ENCODE peak calls at places on chromosomes 7 and 10, in seven cellular contexts. V is HepG2, P is HCT116, O is K562, C is H1, Q is SK-N-SH, Z is GM12878. B is an unnamed sample.

GRCh38 chr10:115936926-115937755 is 335.9 kb downstream of the GFRA1 start:
- DNase-seq in V (no peak), P (no peak), O (no peak), C (no peak), Q (no peak), Z (no peak), B (no peak)

GRCh38 chr7:99782012-99782953 is 1.7 kb downstream of the CYP3A4 start:
- DNase-seq in V (peak), P (no peak), O (peak), C (no peak), Q (no peak), Z (no peak), B (no peak)

GRCh38 chr10:73529089-73529832 is 33.4 kb upstream of the PPP3CB start:
- DNase-seq in V (peak), P (peak), O (peak), C (peak), Q (peak), Z (peak), B (peak)

GRCh38 chr7:149714081-149714909 is 59.1 kb downstream of the ZNF467 start:
- DNase-seq in V (peak), P (no peak), O (peak), C (peak), Q (peak), Z (peak), B (peak)

GRCh38 chr7:149027560-149028345 is 552 bp downstream of the PDIA4 start:
- DNase-seq in V (no peak), P (no peak), O (peak), C (no peak), Q (peak), Z (no peak), B (no peak)

GRCh38 chr7:47088329-47089067 is 493.4 kb downstream of the TNS3 start:
- DNase-seq in V (peak), P (peak), O (peak), C (peak), Q (peak), Z (no peak), B (peak)

GRCh38 chr10:124552877-124553276 is 91.3 kb downstream of the LHPP start:
- DNase-seq in V (no peak), P (no peak), O (no peak), C (no peak), Q (no peak), Z (no peak), B (no peak)

GRCh38 chr10:30697806-30698205 is 68.3 kb upstream of the LYZL2 start:
- DNase-seq in V (no peak), P (no peak), O (no peak), C (no peak), Q (no peak), Z (no peak), B (no peak)

GRCh38 chr7:35492451-35493175 is 202.3 kb downstream of the HERPUD2 start:
- DNase-seq in V (no peak), P (no peak), O (no peak), C (no peak), Q (no peak), Z (no peak), B (no peak)

GRCh38 chr10:112926906-112927688 is 22.9 kb upstream of the TCF7L2 start:
- DNase-seq in V (no peak), P (no peak), O (no peak), C (no peak), Q (no peak), Z (no peak), B (no peak)

GRCh38 chr10:110212119-110213006 is 5.0 kb downstream of the MXI1 start:
- DNase-seq in V (no peak), P (no peak), O (peak), C (no peak), Q (no peak), Z (no peak), B (no peak)

GRCh38 chr7:136857573-136857972 is 10.9 kb upstream of the CHRM2 start:
- DNase-seq in V (no peak), P (no peak), O (no peak), C (no peak), Q (no peak), Z (no peak), B (peak)

GRCh38 chr10:59808896-59809643 is 55.8 kb upstream of the MRLN start:
- DNase-seq in V (peak), P (peak), O (peak), C (peak), Q (peak), Z (peak), B (peak)

GRCh38 chr7:81685263-81685868 is 84.5 kb downstream of the HGF start:
- DNase-seq in V (no peak), P (no peak), O (no peak), C (no peak), Q (no peak), Z (no peak), B (no peak)

GRCh38 chr10:1190791-1191490 is 134.8 kb downstream of the WDR37 start:
- DNase-seq in V (no peak), P (no peak), O (no peak), C (no peak), Q (no peak), Z (no peak), B (no peak)

DNA sequence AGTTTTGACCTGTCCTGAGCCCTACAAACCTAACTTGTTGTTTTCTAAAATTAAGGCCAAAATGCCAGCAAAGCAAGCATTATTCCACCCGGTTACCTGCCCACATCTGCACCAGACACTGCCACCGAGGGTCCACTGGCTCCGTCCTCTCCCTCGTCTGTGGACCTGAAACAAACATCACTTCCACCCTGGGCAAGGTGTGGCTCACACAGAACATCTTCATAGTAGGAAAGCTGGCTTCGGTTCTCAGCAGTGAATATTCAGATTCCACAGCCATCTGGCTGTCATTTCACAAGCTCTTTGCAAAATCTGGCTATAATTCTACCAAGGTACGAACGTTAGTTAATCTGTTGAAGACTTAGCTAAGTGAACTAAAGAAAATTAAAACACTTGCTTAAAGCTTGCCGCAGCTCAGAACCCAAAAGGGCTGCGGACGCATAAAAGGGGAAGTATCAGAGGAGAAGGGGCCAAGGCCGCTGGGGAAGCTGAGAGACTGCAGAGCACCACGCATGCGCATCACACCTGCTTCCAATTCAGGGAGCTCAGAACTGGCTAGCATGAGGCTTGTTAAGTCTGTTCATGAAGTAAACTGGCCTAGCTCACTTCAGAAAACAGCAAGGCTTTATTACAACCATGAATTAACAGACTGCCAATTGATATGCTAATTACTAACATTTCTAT is 46.2 kb downstream of the PTPRN2 start:
- DNase-seq in V (no peak), P (no peak), O (peak), C (no peak), Q (no peak), Z (no peak), B (no peak)
- TF ChIP-seq JUND in V (no peak), P (no peak), O (no peak), C (no peak), Q (no peak), Z (no peak), B (no peak)

DNA sequence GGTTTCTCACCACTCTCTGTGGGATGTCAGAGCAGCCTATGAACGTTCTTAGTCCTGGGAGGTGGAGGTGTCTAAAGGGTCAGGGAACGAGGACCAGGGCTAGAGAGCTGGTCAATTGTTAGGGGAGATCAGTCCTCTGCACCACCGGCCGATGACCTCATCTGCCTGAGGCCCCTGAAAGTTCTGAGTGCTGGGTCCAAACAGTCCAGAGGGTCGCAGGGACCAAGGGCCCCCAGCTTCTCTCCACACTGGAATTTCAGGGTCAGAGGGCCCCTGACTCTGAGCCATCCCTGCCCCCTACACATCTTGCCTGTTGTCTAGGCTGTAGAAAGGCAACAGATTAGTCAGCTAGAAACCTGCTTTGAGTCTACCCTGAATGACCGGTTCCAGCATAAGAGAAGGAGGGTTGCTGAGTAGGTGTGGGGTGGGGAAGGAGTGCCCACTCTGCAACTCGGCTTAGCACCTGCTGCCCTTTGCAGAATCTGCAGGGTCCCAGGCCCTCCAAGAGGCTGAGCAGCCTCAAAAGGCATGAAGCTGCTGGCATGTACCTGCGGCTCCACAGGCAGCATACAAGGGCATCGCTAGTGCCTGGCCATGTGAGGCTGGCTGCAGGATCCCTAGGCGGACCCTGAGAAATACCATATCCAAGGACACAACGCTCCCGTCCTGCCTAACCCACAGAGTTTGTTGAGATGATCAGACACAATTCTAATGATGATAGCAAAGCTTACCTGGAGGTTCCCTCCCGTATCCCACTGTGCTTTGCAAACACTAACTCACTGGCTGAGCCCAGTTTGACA is 17.6 kb downstream of the CLRN3 start:
- DNase-seq in V (no peak), P (no peak), O (no peak), C (no peak), Q (no peak), Z (no peak), B (no peak)
- TF ChIP-seq JUND in V (no peak), P (no peak), O (no peak), C (no peak), Q (no peak), Z (no peak), B (no peak)

DNA sequence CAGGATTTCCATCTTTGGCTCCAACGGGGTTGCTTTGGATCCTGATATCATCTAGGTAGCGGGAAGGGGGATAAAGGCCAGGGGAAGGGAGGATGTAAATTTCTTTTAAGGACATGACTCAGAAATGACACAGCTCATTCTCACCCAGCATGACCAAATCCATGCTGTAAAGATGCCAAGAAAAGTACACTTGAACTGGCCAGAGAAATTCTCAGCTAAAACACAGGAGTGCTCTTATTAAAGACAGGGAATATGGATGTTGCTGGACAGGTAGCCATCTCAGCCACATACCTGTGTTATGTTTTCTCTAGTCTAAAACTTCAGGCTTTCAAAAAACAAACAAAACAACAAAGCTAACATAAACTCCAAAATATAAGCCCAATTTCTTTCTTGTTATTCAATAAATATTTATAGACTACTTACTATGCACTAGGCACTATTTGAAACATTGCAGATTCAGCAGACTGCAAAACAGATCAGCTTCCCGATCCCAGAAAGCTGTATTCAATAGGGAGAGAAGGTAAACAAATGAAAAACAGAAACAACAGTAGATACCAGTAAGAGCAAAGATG is 68.2 kb downstream of the NAMPT start:
- DNase-seq in V (no peak), P (peak), O (peak), C (no peak), Q (no peak), Z (no peak), B (peak)
- TF ChIP-seq JUND in V (no peak), P (peak), O (peak), C (no peak), Q (peak), Z (no peak), B (no peak)

GRCh38 chr7:1209097-1209496 is 23.6 kb upstream of the UNCX start:
- DNase-seq in V (no peak), P (no peak), O (no peak), C (no peak), Q (no peak), Z (no peak), B (no peak)

GRCh38 chr7:1211611-1212010 is 21.1 kb upstream of the UNCX start:
- DNase-seq in V (no peak), P (no peak), O (no peak), C (no peak), Q (peak), Z (no peak), B (no peak)

GRCh38 chr7:1214516-1214915 is 18.2 kb upstream of the UNCX start:
- DNase-seq in V (no peak), P (no peak), O (no peak), C (no peak), Q (peak), Z (no peak), B (no peak)

GRCh38 chr7:1210321-1210978 is 22.2 kb upstream of the UNCX start:
- DNase-seq in V (no peak), P (no peak), O (no peak), C (no peak), Q (peak), Z (no peak), B (no peak)

DNA sequence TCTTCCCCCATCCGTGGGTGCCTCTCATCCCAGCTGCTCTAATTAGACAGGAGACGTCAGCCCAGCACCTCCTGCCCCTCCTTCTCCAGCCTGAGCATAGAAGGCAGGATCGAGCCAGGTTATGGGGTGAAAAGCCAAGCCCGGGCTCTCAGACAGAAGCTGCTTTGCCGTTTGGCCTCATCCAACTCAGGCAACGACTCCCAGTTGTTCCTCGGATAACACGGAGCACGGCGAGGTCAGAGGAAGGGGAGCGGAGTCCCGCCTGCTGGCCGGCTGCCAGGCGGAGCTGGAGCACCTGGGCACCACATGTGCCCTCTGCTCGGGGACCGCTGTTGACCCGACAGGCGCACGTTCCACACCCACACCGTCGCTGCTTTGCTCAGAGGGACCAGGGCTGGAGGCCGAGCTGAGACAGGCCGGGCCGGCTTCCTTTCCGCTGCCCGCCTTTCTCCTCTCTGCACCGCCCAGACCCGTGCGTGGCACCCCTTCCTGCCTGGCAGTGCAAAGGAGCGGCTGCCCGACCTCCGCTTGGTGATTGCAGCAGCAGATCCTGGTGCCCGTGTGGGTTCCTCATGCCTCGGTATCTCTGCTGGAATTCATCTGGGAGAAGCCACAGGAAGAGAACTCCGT is 21.6 kb upstream of the UNCX start:
- DNase-seq in V (no peak), P (no peak), O (no peak), C (no peak), Q (peak), Z (no peak), B (no peak)
- TF ChIP-seq JUND in V (no peak), P (no peak), O (no peak), C (no peak), Q (no peak), Z (no peak), B (no peak)

DNA sequence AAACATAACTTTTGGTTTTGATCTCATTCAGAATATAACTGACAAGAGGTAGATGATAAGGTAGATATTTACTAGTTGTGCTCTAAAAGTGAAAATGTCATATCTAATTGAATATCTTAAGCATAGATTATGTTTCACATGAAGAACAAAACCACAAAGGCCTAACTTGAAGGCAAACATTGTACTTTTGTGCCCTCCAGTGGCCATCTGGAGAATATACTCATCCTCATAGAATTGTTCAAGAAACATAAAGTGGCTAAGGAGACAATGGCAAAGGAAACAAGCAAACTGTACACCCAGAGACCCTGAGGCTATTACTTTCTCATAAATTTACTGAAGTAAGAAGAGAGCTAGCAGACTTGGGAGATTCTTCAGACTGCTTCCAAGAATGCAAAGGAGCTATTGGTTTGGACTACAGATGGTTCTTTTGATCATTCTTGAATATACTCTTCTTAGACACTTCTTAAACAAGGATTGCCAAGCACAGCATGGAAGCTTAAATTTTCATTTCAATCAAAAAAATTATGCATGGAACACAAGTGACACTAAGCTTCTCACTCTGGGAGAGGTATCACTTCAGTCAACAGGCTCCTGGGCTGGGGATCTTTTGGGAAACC is 98.2 kb upstream of the DKK1 start:
- DNase-seq in V (peak), P (peak), O (peak), C (no peak), Q (peak), Z (peak), B (peak)
- TF ChIP-seq JUND in V (no peak), P (no peak), O (no peak), C (no peak), Q (no peak), Z (no peak), B (no peak)

GRCh38 chr10:62413048-62413447 is 38.9 kb downstream of the ZNF365 start:
- DNase-seq in V (no peak), P (no peak), O (no peak), C (no peak), Q (no peak), Z (no peak), B (no peak)
- TF ChIP-seq JUND in V (no peak), P (no peak), O (no peak), C (no peak), Q (no peak), Z (no peak), B (no peak)

GRCh38 chr7:105345725-105346124 is 43.0 kb downstream of the SRPK2 start:
- DNase-seq in V (no peak), P (no peak), O (no peak), C (no peak), Q (peak), Z (no peak), B (no peak)

GRCh38 chr7:105350906-105351305 is 37.8 kb downstream of the SRPK2 start:
- DNase-seq in V (no peak), P (no peak), O (no peak), C (no peak), Q (no peak), Z (no peak), B (no peak)

GRCh38 chr7:105345003-105345402 is 43.7 kb downstream of the SRPK2 start:
- DNase-seq in V (no peak), P (no peak), O (peak), C (no peak), Q (no peak), Z (no peak), B (no peak)

GRCh38 chr7:105346593-105347322 is 42.0 kb downstream of the SRPK2 start:
- DNase-seq in V (no peak), P (no peak), O (no peak), C (no peak), Q (no peak), Z (no peak), B (no peak)

DNA sequence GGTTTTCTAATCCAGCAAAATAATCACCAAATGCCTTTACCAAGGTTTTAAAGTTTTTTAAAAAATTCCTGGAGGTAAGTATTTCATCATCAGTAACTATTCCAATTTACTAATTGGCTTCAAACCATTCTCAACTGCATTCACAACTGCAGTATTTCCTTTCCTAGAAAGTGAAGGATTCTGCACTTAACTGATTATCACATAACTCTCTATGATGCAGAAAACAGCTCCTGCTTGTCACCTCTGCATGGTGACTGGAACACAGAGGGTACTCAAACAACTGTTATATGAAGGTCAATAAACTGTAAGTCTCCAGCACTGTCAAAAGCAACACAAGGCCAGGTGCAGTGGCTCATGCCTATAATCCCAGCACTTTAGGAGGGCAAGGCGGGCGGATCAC is 42.6 kb downstream of the SRPK2 start:
- DNase-seq in V (no peak), P (no peak), O (no peak), C (no peak), Q (no peak), Z (no peak), B (no peak)
- TF ChIP-seq JUND in V (no peak), P (no peak), O (no peak), C (no peak), Q (no peak), Z (no peak), B (no peak)

B was measured in T47D.